ENCODE peak calls at places on chromosomes 2 and 18, in ten cellular contexts. O is OCI-LY7, N is progenitor cell of endocrine pancreas, I is AG09319, L is sigmoid colon, U is fibroblast of pulmonary artery, P is pancreas, M is HL-60, F is B cell, G is astrocyte of the cerebellum. B is an unnamed sample.

GRCh38 chr2:34104601-34105000 is 505.5 kb upstream of the FAM98A start:
- DNase-seq in O (no peak), N (no peak), I (no peak), L (no peak), U (peak; percentile 49), P (no peak), M (no peak), F (no peak), G (no peak), B (no peak)

GRCh38 chr2:236627846-236628245 is 58.2 kb downstream of the ACKR3 start:
- DNase-seq in O (no peak), N (no peak), I (no peak), L (peak; percentile 40), U (no peak), P (no peak), M (no peak), F (peak; percentile 30), G (no peak), B (no peak)

GRCh38 chr2:41387519-41387918 is 660.3 kb upstream of the PKDCC start:
- DNase-seq in O (no peak), N (no peak), I (no peak), L (no peak), U (no peak), P (no peak), M (no peak), F (no peak), G (no peak), B (no peak)

GRCh38 chr2:128687551-128687945 is 368.9 kb upstream of the HS6ST1 start:
- DNase-seq in O (no peak), N (no peak), I (no peak), L (no peak), U (no peak), P (no peak), M (no peak), F (no peak), G (no peak), B (no peak)

GRCh38 chr2:176063958-176064357 is 19.8 kb downstream of the EVX2 start:
- DNase-seq in O (no peak), N (no peak), I (no peak), L (no peak), U (no peak), P (no peak), M (no peak), F (no peak), G (no peak), B (no peak)

GRCh38 chr2:15355386-15355785 is 205.7 kb downstream of the NBAS start:
- DNase-seq in O (no peak), N (no peak), I (no peak), L (no peak), U (no peak), P (no peak), M (no peak), F (no peak), G (no peak), B (no peak)

GRCh38 chr2:171956135-171956830 is 34.0 kb downstream of the HAT1 start:
- DNase-seq in O (no peak), N (no peak), I (no peak), L (no peak), U (no peak), P (no peak), M (peak; percentile 33), F (no peak), G (no peak), B (no peak)

GRCh38 chr18:79970419-79971133 is 6.1 kb downstream of the HSBP1L1 start:
- DNase-seq in O (no peak), N (no peak), I (no peak), L (no peak), U (no peak), P (no peak), M (no peak), F (no peak), G (no peak), B (peak; percentile 0)

GRCh38 chr2:74048843-74049519 is 64.3 kb downstream of the TET3 start:
- DNase-seq in O (no peak), N (no peak), I (no peak), L (no peak), U (no peak), P (no peak), M (no peak), F (no peak), G (no peak), B (no peak)

GRCh38 chr18:42925036-42925435 is 190.4 kb downstream of the RIT2 start:
- DNase-seq in O (no peak), N (no peak), I (no peak), L (no peak), U (peak; percentile 78), P (no peak), M (no peak), F (no peak), G (no peak), B (no peak)

GRCh38 chr2:228180126-228181097 is 1.1 kb downstream of the SPHKAP start:
- DNase-seq in O (no peak), N (peak; percentile 9), I (no peak), L (no peak), U (no peak), P (no peak), M (no peak), F (no peak), G (no peak), B (no peak)

GRCh38 chr18:45213040-45213333 is 402.3 kb upstream of the SLC14A2 start:
- DNase-seq in O (no peak), N (no peak), I (no peak), L (no peak), U (no peak), P (no peak), M (no peak), F (no peak), G (no peak), B (no peak)
- TF ChIP-seq CTCF in O (no peak), N (no peak), I (no peak), L (no peak), U (no peak), P (no peak), M (no peak), F (peak; percentile 68), G (no peak), B (no peak)

GRCh38 chr2:72036173-72036545 is 111.5 kb downstream of the CYP26B1 start:
- DNase-seq in O (no peak), N (no peak), I (no peak), L (no peak), U (no peak), P (no peak), M (no peak), F (no peak), G (no peak), B (no peak)

GRCh38 chr2:72036595-72036994 is 111.1 kb downstream of the CYP26B1 start:
- DNase-seq in O (no peak), N (no peak), I (no peak), L (no peak), U (no peak), P (no peak), M (no peak), F (no peak), G (no peak), B (no peak)

GRCh38 chr2:72040629-72041403 is 106.8 kb downstream of the CYP26B1 start:
- DNase-seq in O (no peak), N (no peak), I (no peak), L (no peak), U (peak; percentile 5), P (no peak), M (no peak), F (no peak), G (peak; percentile 81), B (no peak)

GRCh38 chr2:72037322-72037721 is 110.3 kb downstream of the CYP26B1 start:
- DNase-seq in O (no peak), N (no peak), I (no peak), L (no peak), U (no peak), P (no peak), M (no peak), F (no peak), G (no peak), B (no peak)

GRCh38 chr2:72038524-72038923 is 109.1 kb downstream of the CYP26B1 start:
- DNase-seq in O (no peak), N (no peak), I (no peak), L (no peak), U (no peak), P (no peak), M (no peak), F (no peak), G (no peak), B (no peak)
- TF ChIP-seq CTCF in O (no peak), N (no peak), I (no peak), L (no peak), U (no peak), P (no peak), M (no peak), F (no peak), G (no peak), B (no peak)

GRCh38 chr2:186456941-186457340 is 29.1 kb upstream of the ZC3H15 start:
- DNase-seq in O (no peak), N (no peak), I (peak; percentile 49), L (no peak), U (peak; percentile 50), P (no peak), M (no peak), F (no peak), G (peak; percentile 82), B (no peak)

GRCh38 chr2:186460465-186460864 is 25.6 kb upstream of the ZC3H15 start:
- DNase-seq in O (peak; percentile 18), N (no peak), I (no peak), L (no peak), U (peak; percentile 50), P (no peak), M (no peak), F (no peak), G (no peak), B (no peak)

GRCh38 chr2:186455613-186456012 is 30.4 kb upstream of the ZC3H15 start:
- DNase-seq in O (no peak), N (no peak), I (no peak), L (no peak), U (no peak), P (no peak), M (no peak), F (no peak), G (no peak), B (no peak)

GRCh38 chr2:186457908-186458307 is 28.2 kb upstream of the ZC3H15 start:
- DNase-seq in O (no peak), N (no peak), I (no peak), L (no peak), U (no peak), P (no peak), M (no peak), F (no peak), G (no peak), B (no peak)

GRCh38 chr2:186459009-186459408 is 27.1 kb upstream of the ZC3H15 start:
- DNase-seq in O (peak; percentile 29), N (no peak), I (no peak), L (no peak), U (peak; percentile 58), P (no peak), M (no peak), F (no peak), G (peak; percentile 23), B (no peak)
- TF ChIP-seq CTCF in O (peak; percentile 67), N (peak; percentile 47), I (peak; percentile 26), L (no peak), U (peak; percentile 50), P (peak; percentile 15), M (peak; percentile 8), F (peak; percentile 19), G (peak; percentile 34), B (no peak)

DNA sequence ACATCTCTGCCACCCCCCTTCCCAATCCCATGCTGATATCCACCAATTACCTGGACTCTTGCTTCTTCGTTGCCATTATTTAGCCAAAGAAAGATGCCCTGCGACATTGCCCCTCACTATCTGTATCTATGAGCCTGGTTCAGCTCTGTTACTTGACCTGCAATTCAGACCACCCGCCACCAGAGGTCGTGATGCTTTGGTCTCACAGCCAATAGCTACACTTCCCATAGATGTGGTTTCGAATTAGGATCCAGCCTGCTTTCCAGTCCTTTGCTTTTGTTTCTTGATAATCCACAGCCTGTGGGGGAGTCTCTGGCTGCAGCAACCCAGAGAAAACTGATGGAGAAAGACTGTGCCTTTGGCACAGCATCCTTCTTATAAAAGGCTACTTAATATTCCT is 239.4 kb downstream of the KLHL29 start:
- DNase-seq in O (peak; percentile 23), N (no peak), I (no peak), L (peak; percentile 30), U (peak; percentile 12), P (no peak), M (no peak), F (no peak), G (no peak), B (no peak)
- TF ChIP-seq CTCF in O (peak; percentile 83), N (peak; percentile 49), I (peak; percentile 33), L (no peak), U (peak; percentile 52), P (no peak), M (peak; percentile 51), F (peak; percentile 17), G (peak; percentile 53), B (no peak)